ENCODE peak calls at places on chromosomes 6 and 20, in nine cellular contexts. H is stimulated activated CD4-positive, alpha-beta T cell treated with anti-CD3 and anti-CD28 coated beads, Interleukin-15, amount 100 ng/mL, for 1 hour; W is CD4-positive, CD25-positive, alpha-beta regulatory T cell; J is PC-3; X is T-helper 1 cell; A is NT2/D1; F is RWPE1; G is left colon; N is NCI-H2081. Y is an unnamed sample.

GRCh38 chr6:71524201-71524600 is 235.6 kb downstream of the OGFRL1 start:
- DNase-seq in G (no peak), F (no peak), J (no peak), N (no peak), H (no peak), A (no peak), X (no peak), W (no peak), Y (no peak)

GRCh38 chr6:144415835-144416237 is 130.7 kb downstream of the UTRN start:
- DNase-seq in N (no peak), A (no peak), F (peak), W (no peak), H (no peak), J (peak), X (no peak), G (no peak), Y (peak)

GRCh38 chr20:45082468-45082867 is 18.5 kb downstream of the KCNS1 start:
- DNase-seq in G (no peak), J (no peak), A (no peak), W (no peak), X (no peak), F (no peak), H (no peak), N (no peak), Y (no peak)

GRCh38 chr6:1123406-1123805 is 188.5 kb upstream of the FOXQ1 start:
- DNase-seq in A (no peak), X (no peak), J (no peak), W (no peak), G (no peak), N (no peak), F (no peak), H (no peak), Y (no peak)

GRCh38 chr6:2716926-2717700 is 33.6 kb downstream of the MYLK4 start:
- DNase-seq in J (no peak), F (no peak), X (no peak), W (no peak), A (no peak), H (no peak), G (no peak), N (no peak), Y (no peak)

GRCh38 chr20:53149184-53149651 is 177.1 kb downstream of the TSHZ2 start:
- DNase-seq in W (no peak), X (no peak), J (no peak), A (no peak), H (no peak), N (no peak), G (no peak), F (no peak), Y (no peak)

GRCh38 chr6:144405173-144405572 is 120.0 kb downstream of the UTRN start:
- DNase-seq in H (no peak), W (no peak), G (no peak), J (no peak), N (no peak), A (no peak), X (no peak), F (no peak), Y (no peak)

GRCh38 chr6:12961761-12962160 is 245.2 kb downstream of the PHACTR1 start:
- DNase-seq in N (no peak), X (no peak), H (no peak), J (no peak), G (no peak), F (no peak), A (no peak), W (no peak), Y (no peak)

GRCh38 chr20:57783196-57783595 is 73.4 kb upstream of the PMEPA1 start:
- DNase-seq in J (no peak), X (no peak), G (no peak), A (no peak), F (no peak), W (no peak), N (no peak), H (no peak), Y (no peak)

GRCh38 chr6:159443521-159443920 is 249.5 kb downstream of the SOD2 start:
- DNase-seq in F (no peak), G (no peak), H (no peak), J (no peak), X (no peak), A (no peak), N (no peak), W (no peak), Y (no peak)

GRCh38 chr6:166415833-166416347 is 33.1 kb upstream of the MPC1 start:
- DNase-seq in J (no peak), W (no peak), X (no peak), H (no peak), G (no peak), N (no peak), F (no peak), A (no peak), Y (no peak)

GRCh38 chr20:48329676-48330644 is 497.8 kb downstream of the PREX1 start:
- DNase-seq in H (no peak), J (peak), G (no peak), N (no peak), X (no peak), F (no peak), W (no peak), A (no peak), Y (no peak)

GRCh38 chr20:49775229-49775693 is 37.4 kb upstream of the SLC9A8 start:
- DNase-seq in N (no peak), A (no peak), F (peak), J (peak), H (no peak), G (peak), X (no peak), W (no peak), Y (no peak)

GRCh38 chr20:63846128-63846771 is 15.0 kb upstream of the ABHD16B start:
- DNase-seq in J (peak), F (peak), X (no peak), G (no peak), H (no peak), A (no peak), W (no peak), N (no peak), Y (no peak)

GRCh38 chr20:6164421-6165341 is 41.9 kb upstream of the FERMT1 start:
- DNase-seq in N (no peak), W (no peak), J (peak), G (no peak), H (no peak), A (no peak), F (no peak), X (no peak), Y (no peak)

GRCh38 chr6:45985026-45985425 is 30.6 kb downstream of the CLIC5 start:
- DNase-seq in W (no peak), J (no peak), N (no peak), H (no peak), X (no peak), G (no peak), F (no peak), A (no peak), Y (no peak)

GRCh38 chr6:155248021-155249001 is 15.5 kb upstream of the CLDN20 start:
- DNase-seq in A (no peak), F (peak), X (no peak), W (peak), N (peak), H (no peak), J (peak), G (peak), Y (peak)

GRCh38 chr6:31267504-31268371 is 4.2 kb downstream of the HLA-C start:
- DNase-seq in H (no peak), J (no peak), A (no peak), X (no peak), F (no peak), N (peak), W (no peak), G (no peak), Y (no peak)

GRCh38 chr6:35328108-35328723 is 14.1 kb upstream of the PPARD start:
- DNase-seq in G (no peak), W (no peak), F (no peak), X (no peak), H (no peak), J (peak), A (no peak), N (no peak), Y (no peak)

GRCh38 chr6:151617539-151617938 is 123.7 kb downstream of the CCDC170 start:
- DNase-seq in W (no peak), G (no peak), A (no peak), X (no peak), F (no peak), J (peak), H (no peak), N (no peak), Y (no peak)

GRCh38 chr6:138371720-138372119 is 6.0 kb upstream of the SMIM28 start:
- DNase-seq in N (no peak), X (no peak), A (no peak), J (peak), G (no peak), F (no peak), H (no peak), W (no peak), Y (no peak)

GRCh38 chr20:48729538-48729937 is 98.3 kb downstream of the PREX1 start:
- DNase-seq in N (no peak), W (no peak), A (no peak), J (no peak), F (no peak), X (no peak), H (no peak), G (no peak), Y (no peak)

GRCh38 chr6:11460001-11460668 is 77.4 kb upstream of the TMEM170B start:
- DNase-seq in H (no peak), A (no peak), N (no peak), F (no peak), X (no peak), G (no peak), W (peak), J (peak), Y (no peak)

GRCh38 chr6:166236586-166236985 is 68.9 kb upstream of the TBXT start:
- DNase-seq in G (peak), J (no peak), H (no peak), F (no peak), X (no peak), N (no peak), A (no peak), W (no peak), Y (no peak)

GRCh38 chr6:169813969-169814368 is 62.5 kb downstream of the ERMARD start:
- DNase-seq in A (no peak), H (no peak), W (no peak), F (no peak), N (no peak), J (no peak), X (no peak), G (no peak), Y (no peak)

GRCh38 chr20:51388227-51388626 is 154.3 kb downstream of the NFATC2 start:
- DNase-seq in X (no peak), J (peak), W (no peak), N (no peak), H (no peak), A (no peak), F (peak), G (no peak), Y (no peak)

GRCh38 chr20:46183768-46184167 is 65.7 kb downstream of the CD40 start:
- DNase-seq in W (no peak), F (no peak), J (no peak), N (no peak), H (no peak), X (no peak), A (no peak), G (no peak), Y (no peak)

GRCh38 chr6:135397172-135397952 is 100.2 kb downstream of the AHI1 start:
- DNase-seq in H (no peak), W (no peak), A (no peak), J (no peak), F (no peak), N (no peak), X (no peak), G (no peak), Y (no peak)

GRCh38 chr6:44475779-44476434 is 88.4 kb downstream of the CDC5L start:
- DNase-seq in X (peak), G (peak), A (peak), F (peak), J (peak), H (peak), N (peak), W (peak), Y (no peak)

GRCh38 chr6:15073883-15074465 is 171.9 kb upstream of the JARID2 start:
- DNase-seq in N (no peak), F (no peak), J (no peak), X (no peak), W (no peak), H (no peak), G (no peak), A (no peak), Y (no peak)

GRCh38 chr6:170080828-170081368 is 210.0 kb downstream of the DLL1 start:
- DNase-seq in F (no peak), H (no peak), G (no peak), J (no peak), W (no peak), N (peak), X (peak), A (no peak), Y (no peak)

GRCh38 chr6:108689279-108690161 is 128.8 kb downstream of the FOXO3 start:
- DNase-seq in G (peak), F (peak), W (no peak), J (peak), N (no peak), X (no peak), H (no peak), A (no peak), Y (no peak)

Y was measured in AG04449.